ENCODE peak calls at places on chromosome 22, in six cellular contexts. A is PC-3, P is neural progenitor cell, D is GM23248, V is MM.1S, Z is GM23338. I is an unnamed sample.

GRCh38 chr22:46484861-46485595 is 52.4 kb downstream of the CELSR1 start:
- DNase-seq in A (peak; percentile 4), P (peak; percentile 30), D (no peak), V (no peak), Z (no peak), I (no peak)

GRCh38 chr22:29936186-29936585 is 53.2 kb downstream of the MTMR3 start:
- DNase-seq in A (no peak), P (no peak), D (no peak), V (no peak), Z (no peak), I (peak; percentile 45)

GRCh38 chr22:17845340-17845739 is 71.1 kb upstream of the BID start:
- DNase-seq in A (no peak), P (no peak), D (no peak), V (no peak), Z (no peak), I (no peak)

GRCh38 chr22:22616636-22617035 is 27.8 kb upstream of the GGTLC2 start:
- DNase-seq in A (no peak), P (no peak), D (no peak), V (peak; percentile 76), Z (no peak), I (no peak)

GRCh38 chr22:21444701-21445436 is 22.3 kb upstream of the TMEM191C start:
- DNase-seq in A (no peak), P (no peak), D (no peak), V (no peak), Z (no peak), I (no peak)

GRCh38 chr22:47564651-47565050 is 802.2 kb downstream of the TBC1D22A start:
- DNase-seq in A (no peak), P (no peak), D (no peak), V (no peak), Z (no peak), I (no peak)

GRCh38 chr22:46577361-46578249 is 40.2 kb upstream of the CELSR1 start:
- DNase-seq in A (no peak), P (peak; percentile 11), D (peak; percentile 44), V (no peak), Z (no peak), I (no peak)

GRCh38 chr22:30206964-30207363 is 39.6 kb downstream of the LIF start:
- DNase-seq in A (peak; percentile 97), P (peak; percentile 76), D (peak; percentile 99), V (no peak), Z (peak; percentile 81), I (peak; percentile 99)

GRCh38 chr22:25368271-25368670 is 148.8 kb downstream of the CRYBB2 start:
- DNase-seq in A (peak; percentile 61), P (no peak), D (peak; percentile 84), V (no peak), Z (no peak), I (peak; percentile 58)

GRCh38 chr22:26573026-26573662 is 16.8 kb downstream of the TPST2 start:
- DNase-seq in A (no peak), P (no peak), D (no peak), V (no peak), Z (no peak), I (no peak)

GRCh38 chr22:23065069-23065451 is 5.3 kb upstream of the GNAZ start:
- DNase-seq in A (no peak), P (no peak), D (no peak), V (no peak), Z (no peak), I (no peak)

GRCh38 chr22:47392729-47393128 is 630.3 kb downstream of the TBC1D22A start:
- DNase-seq in A (no peak), P (no peak), D (no peak), V (no peak), Z (no peak), I (no peak)

GRCh38 chr22:30398685-30399680 is 2.2 kb downstream of the SEC14L2 start:
- DNase-seq in A (no peak), P (no peak), D (peak; percentile 61), V (no peak), Z (no peak), I (no peak)

GRCh38 chr22:19723165-19723989 is at the start of gene GP1BB:
- DNase-seq in A (peak; percentile 34), P (peak; percentile 81), D (no peak), V (no peak), Z (peak; percentile 72), I (no peak)

GRCh38 chr22:23608583-23608982 is 23.5 kb downstream of the DRICH1 start:
- DNase-seq in A (peak; percentile 4), P (peak; percentile 88), D (peak; percentile 48), V (no peak), Z (peak; percentile 73), I (no peak)

GRCh38 chr22:45673482-45674175 is 2.0 kb downstream of the ATXN10 start:
- DNase-seq in A (no peak), P (no peak), D (no peak), V (no peak), Z (no peak), I (no peak)

GRCh38 chr22:19497245-19497644 is 17.5 kb downstream of the CDC45 start:
- DNase-seq in A (peak; percentile 78), P (no peak), D (peak; percentile 93), V (no peak), Z (no peak), I (no peak)

GRCh38 chr22:46040471-46041465 is 63.8 kb upstream of the WNT7B start:
- DNase-seq in A (no peak), P (no peak), D (no peak), V (no peak), Z (no peak), I (no peak)

GRCh38 chr22:45604239-45604711 is 67.4 kb upstream of the ATXN10 start:
- DNase-seq in A (no peak), P (no peak), D (peak; percentile 68), V (no peak), Z (no peak), I (no peak)

GRCh38 chr22:45302047-45302446 is 7.7 kb upstream of the FAM118A start:
- DNase-seq in A (peak; percentile 59), P (no peak), D (peak; percentile 95), V (no peak), Z (no peak), I (peak; percentile 74)

GRCh38 chr22:50443801-50444625 is 30.8 kb downstream of the SBF1 start:
- DNase-seq in A (no peak), P (no peak), D (peak; percentile 21), V (no peak), Z (no peak), I (no peak)

GRCh38 chr22:23178512-23179254 is 1.6 kb upstream of the BCR start:
- DNase-seq in A (peak; percentile 68), P (peak; percentile 84), D (peak; percentile 69), V (peak; percentile 67), Z (peak; percentile 88), I (no peak)

GRCh38 chr22:48485144-48486135 is 1342.2 kb downstream of the BRD1 start:
- DNase-seq in A (no peak), P (no peak), D (no peak), V (no peak), Z (no peak), I (no peak)

GRCh38 chr22:46295277-46295971 is 1.2 kb upstream of the GTSE1 start:
- DNase-seq in A (no peak), P (no peak), D (peak; percentile 10), V (no peak), Z (no peak), I (no peak)

GRCh38 chr22:24996420-24996952 is 44.0 kb downstream of the KIAA1671 start:
- DNase-seq in A (peak; percentile 75), P (peak; percentile 89), D (peak; percentile 42), V (no peak), Z (peak; percentile 87), I (peak; percentile 77)

GRCh38 chr22:17792289-17792688 is 18.0 kb upstream of the BID start:
- DNase-seq in A (no peak), P (peak; percentile 60), D (no peak), V (no peak), Z (peak; percentile 74), I (no peak)

GRCh38 chr22:39090426-39091064 is 6.5 kb upstream of the APOBEC3H start:
- DNase-seq in A (peak; percentile 96), P (no peak), D (peak; percentile 18), V (no peak), Z (no peak), I (peak; percentile 86)

DNA sequence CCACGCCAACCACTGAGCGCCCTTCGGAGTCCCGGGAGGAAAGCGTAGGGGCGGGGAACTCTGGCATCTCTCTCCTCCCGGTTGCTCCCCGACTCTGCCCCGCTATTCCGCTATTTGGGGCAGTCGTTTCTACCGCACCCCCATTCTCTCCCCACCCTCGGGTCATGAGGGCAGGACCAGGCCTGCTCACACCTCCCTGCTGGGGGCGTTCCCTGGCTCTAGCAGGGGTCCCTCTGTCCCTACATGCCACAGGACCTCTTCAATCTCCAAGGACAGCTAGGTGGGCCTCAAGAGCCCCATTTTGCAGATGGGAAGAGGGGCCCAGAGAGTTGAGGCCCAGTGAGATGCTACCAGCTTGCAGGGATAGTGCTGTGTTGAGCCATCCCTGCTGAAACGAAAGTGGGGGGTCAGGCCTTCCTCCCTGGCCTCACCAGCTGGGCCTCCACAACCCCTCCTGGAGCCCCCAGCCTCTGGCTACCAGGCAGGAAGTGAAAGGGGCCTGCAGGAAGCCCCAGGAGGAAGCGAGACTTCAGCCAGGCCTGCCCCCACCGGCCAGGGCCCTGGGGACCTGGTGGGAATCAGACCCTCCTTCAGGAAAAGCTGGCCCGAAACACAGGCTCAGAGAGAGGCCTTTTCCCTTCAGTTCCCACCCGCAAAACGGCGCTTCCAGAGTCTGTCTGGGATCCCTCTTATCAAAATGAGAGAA is 5.5 kb upstream of the SHISA8 start:
- DNase-seq in A (no peak), P (no peak), D (no peak), V (no peak), Z (no peak), I (no peak)
- H3F3A ChIP-seq in A (no peaks in the 10 kb centered on the region), P (peaks cover 19% of the 10 kb centered on the region), D (peaks cover 12% of the 10 kb centered on the region), V (no peaks in the 10 kb centered on the region), Z (peaks cover 4% of the 10 kb centered on the region), I (peaks cover 32% of the 10 kb centered on the region)

DNA sequence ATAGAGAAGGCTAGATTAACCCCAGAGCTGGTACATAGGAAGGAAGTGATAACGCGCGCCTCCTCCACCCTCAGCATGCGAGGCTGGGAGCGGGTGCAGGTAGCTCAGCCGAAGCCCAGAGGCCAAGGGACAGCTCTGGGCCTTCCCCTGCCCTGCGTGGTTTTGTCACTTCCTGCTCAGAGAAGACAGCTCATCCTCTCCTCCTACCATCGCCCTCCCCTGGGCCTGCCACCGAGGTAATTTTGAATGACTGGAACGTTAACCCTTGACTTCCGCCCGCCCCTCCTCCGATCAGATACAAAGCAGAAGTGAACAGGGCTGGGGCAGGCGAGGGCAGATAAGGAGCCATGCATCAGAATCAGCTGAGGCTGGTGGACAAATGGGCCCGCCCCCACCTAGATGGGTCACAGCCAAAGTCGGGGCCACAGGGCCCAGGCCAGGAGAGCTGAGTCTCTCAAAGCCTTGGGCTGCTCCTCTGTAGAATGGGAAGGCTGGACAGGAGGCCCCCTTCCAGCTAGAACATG is 1.6 kb downstream of the RAC2 start:
- DNase-seq in A (peak; percentile 51), P (no peak), D (peak; percentile 48), V (peak; percentile 90), Z (no peak), I (peak; percentile 49)
- H3K27ac ChIP-seq in A (peak overlapping the region; percentile 50), P (no peak overlapping the region), D (no peak overlapping the region), V (peak overlapping the region; percentile 93), Z (no peak overlapping the region), I (no peak overlapping the region)

GRCh38 chr22:31752096-31752847 is 1.5 kb upstream of the DEPDC5 start:
- DNase-seq in A (no peak), P (no peak), D (no peak), V (no peak), Z (no peak), I (no peak)
- TF ChIP-seq EZH2 in A (no peak), P (no peak), D (no peak), V (no peak), Z (no peak), I (no peak)

DNA sequence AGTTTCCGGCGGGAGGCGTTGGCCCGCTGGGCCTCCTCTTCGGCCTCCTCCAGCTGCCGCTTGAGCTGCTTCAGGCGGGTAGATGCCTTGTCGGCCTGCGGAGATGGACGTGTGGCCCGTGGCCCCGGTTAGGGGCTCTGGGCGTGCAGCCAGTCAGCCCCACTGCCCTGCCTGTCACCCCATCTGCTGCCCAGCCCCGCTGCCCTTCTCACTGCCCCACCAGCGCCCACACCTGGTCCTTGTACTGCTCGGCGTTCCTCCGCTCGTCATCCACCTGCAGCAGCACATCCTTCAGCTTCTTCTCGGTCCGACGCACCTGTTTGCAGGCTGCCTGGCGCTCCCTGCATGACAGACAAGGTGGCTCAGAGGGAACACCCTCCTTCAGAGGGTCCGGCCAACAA is 31.2 kb downstream of the APOL1 start:
- DNase-seq in A (no peak), P (no peak), D (no peak), V (no peak), Z (no peak), I (no peak)
- H3F3A ChIP-seq in A (no peaks in the 10 kb centered on the region), P (peaks cover 12% of the 10 kb centered on the region), D (peaks cover 74% of the 10 kb centered on the region), V (peaks cover 62% of the 10 kb centered on the region), Z (peaks cover 11% of the 10 kb centered on the region), I (peaks cover 98% of the 10 kb centered on the region)

I was measured in PC-9.